ENCODE peak calls at places on chromosomes 1 and 21, in eight cellular contexts. One of them, this sample, is unnamed.

GRCh38 chr1:101704895-101705294 is 291.8 kb downstream of the OLFM3 start:
- DNase-seq in H9: no peak
- DNase-seq in PC-9: no peak
- DNase-seq in K562: no peak
- DNase-seq in body of pancreas: no peak
- DNase-seq in HCT116: no peak
- DNase-seq in heart right ventricle: no peak
- DNase-seq in fibroblast of lung: no peak
- DNase-seq in this sample: no peak

GRCh38 chr1:234708700-234709395 is 98.9 kb upstream of the IRF2BP2 start:
- DNase-seq in H9: no peak
- DNase-seq in PC-9: no peak
- DNase-seq in fibroblast of lung: no peak
- DNase-seq in heart right ventricle: no peak
- DNase-seq in HCT116: no peak
- DNase-seq in K562: no peak
- DNase-seq in body of pancreas: no peak
- DNase-seq in this sample: no peak

GRCh38 chr1:38997034-38997900 is 6.2 kb downstream of the AKIRIN1 start:
- DNase-seq in HCT116: no peak
- DNase-seq in H9: no peak
- DNase-seq in heart right ventricle: no peak
- DNase-seq in PC-9: no peak
- DNase-seq in K562: no peak
- DNase-seq in body of pancreas: no peak
- DNase-seq in fibroblast of lung: peak
- DNase-seq in this sample: no peak

GRCh38 chr1:116497660-116498059 is 73.2 kb downstream of the CD58 start:
- DNase-seq in heart right ventricle: no peak
- DNase-seq in fibroblast of lung: peak
- DNase-seq in PC-9: no peak
- DNase-seq in body of pancreas: no peak
- DNase-seq in H9: no peak
- DNase-seq in K562: peak
- DNase-seq in HCT116: no peak
- DNase-seq in this sample: no peak

GRCh38 chr1:5770981-5771765 is 221.1 kb downstream of the NPHP4 start:
- DNase-seq in PC-9: no peak
- DNase-seq in H9: no peak
- DNase-seq in heart right ventricle: no peak
- DNase-seq in body of pancreas: peak
- DNase-seq in fibroblast of lung: no peak
- DNase-seq in HCT116: no peak
- DNase-seq in K562: no peak
- DNase-seq in this sample: no peak

GRCh38 chr21:29979043-29979442 is 39.2 kb upstream of the GRIK1 start:
- DNase-seq in K562: no peak
- DNase-seq in PC-9: no peak
- DNase-seq in fibroblast of lung: no peak
- DNase-seq in H9: no peak
- DNase-seq in HCT116: no peak
- DNase-seq in heart right ventricle: no peak
- DNase-seq in body of pancreas: no peak
- DNase-seq in this sample: no peak

GRCh38 chr1:61152066-61152465 is 69.7 kb downstream of the NFIA start:
- DNase-seq in H9: no peak
- DNase-seq in body of pancreas: no peak
- DNase-seq in PC-9: no peak
- DNase-seq in HCT116: no peak
- DNase-seq in K562: no peak
- DNase-seq in fibroblast of lung: no peak
- DNase-seq in heart right ventricle: no peak
- DNase-seq in this sample: no peak

GRCh38 chr21:35138665-35139381 is 89.7 kb upstream of the RUNX1 start:
- DNase-seq in HCT116: peak
- DNase-seq in H9: no peak
- DNase-seq in PC-9: peak
- DNase-seq in heart right ventricle: no peak
- DNase-seq in body of pancreas: no peak
- DNase-seq in fibroblast of lung: peak
- DNase-seq in K562: peak
- DNase-seq in this sample: peak

GRCh38 chr1:186574951-186575747 is 105.1 kb downstream of the PTGS2 start:
- DNase-seq in K562: no peak
- DNase-seq in fibroblast of lung: no peak
- DNase-seq in PC-9: no peak
- DNase-seq in HCT116: no peak
- DNase-seq in body of pancreas: no peak
- DNase-seq in heart right ventricle: no peak
- DNase-seq in H9: no peak
- DNase-seq in this sample: no peak

GRCh38 chr1:186722711-186723309 is 42.6 kb upstream of the PTGS2 start:
- DNase-seq in fibroblast of lung: peak
- DNase-seq in body of pancreas: no peak
- DNase-seq in H9: no peak
- DNase-seq in K562: peak
- DNase-seq in heart right ventricle: no peak
- DNase-seq in HCT116: peak
- DNase-seq in PC-9: peak
- DNase-seq in this sample: peak

GRCh38 chr1:82901118-82901517 is 1097.8 kb downstream of the TTLL7 start:
- DNase-seq in K562: no peak
- DNase-seq in HCT116: no peak
- DNase-seq in body of pancreas: no peak
- DNase-seq in PC-9: no peak
- DNase-seq in H9: no peak
- DNase-seq in heart right ventricle: no peak
- DNase-seq in fibroblast of lung: no peak
- DNase-seq in this sample: no peak

GRCh38 chr21:38498057-38498833 is at the start of gene ERG:
- DNase-seq in PC-9: no peak
- DNase-seq in K562: no peak
- DNase-seq in H9: no peak
- DNase-seq in HCT116: no peak
- DNase-seq in fibroblast of lung: no peak
- DNase-seq in body of pancreas: no peak
- DNase-seq in heart right ventricle: peak
- DNase-seq in this sample: no peak

GRCh38 chr1:229199261-229199850 is 71.6 kb upstream of the RAB4A start:
- DNase-seq in K562: peak
- DNase-seq in heart right ventricle: no peak
- DNase-seq in body of pancreas: peak
- DNase-seq in fibroblast of lung: no peak
- DNase-seq in PC-9: peak
- DNase-seq in HCT116: no peak
- DNase-seq in H9: no peak
- DNase-seq in this sample: no peak

GRCh38 chr1:29736582-29737188 is 500.4 kb downstream of the PTPRU start:
- DNase-seq in K562: peak
- DNase-seq in HCT116: no peak
- DNase-seq in fibroblast of lung: peak
- DNase-seq in heart right ventricle: no peak
- DNase-seq in body of pancreas: peak
- DNase-seq in PC-9: peak
- DNase-seq in H9: peak
- DNase-seq in this sample: peak

GRCh38 chr1:228358039-228358763 is 48.4 kb downstream of the TRIM11 start:
- DNase-seq in PC-9: no peak
- DNase-seq in heart right ventricle: peak
- DNase-seq in body of pancreas: no peak
- DNase-seq in K562: no peak
- DNase-seq in fibroblast of lung: no peak
- DNase-seq in HCT116: no peak
- DNase-seq in H9: no peak
- DNase-seq in this sample: no peak

GRCh38 chr1:56590520-56591011 is 11.2 kb upstream of the PLPP3 start:
- DNase-seq in K562: no peak
- DNase-seq in HCT116: no peak
- DNase-seq in H9: no peak
- DNase-seq in heart right ventricle: no peak
- DNase-seq in PC-9: peak
- DNase-seq in fibroblast of lung: peak
- DNase-seq in body of pancreas: no peak
- DNase-seq in this sample: no peak

GRCh38 chr1:12305377-12305776 is 75.5 kb downstream of the VPS13D start:
- DNase-seq in heart right ventricle: no peak
- DNase-seq in HCT116: no peak
- DNase-seq in PC-9: no peak
- DNase-seq in H9: no peak
- DNase-seq in fibroblast of lung: peak
- DNase-seq in body of pancreas: no peak
- DNase-seq in K562: no peak
- DNase-seq in this sample: no peak

GRCh38 chr21:34613679-34614442 is 1.1 kb downstream of the RCAN1 start:
- DNase-seq in fibroblast of lung: no peak
- DNase-seq in K562: peak
- DNase-seq in PC-9: no peak
- DNase-seq in H9: no peak
- DNase-seq in HCT116: no peak
- DNase-seq in heart right ventricle: no peak
- DNase-seq in body of pancreas: peak
- DNase-seq in this sample: peak

GRCh38 chr21:26709090-26709489 is 136.0 kb upstream of the CYYR1 start:
- DNase-seq in fibroblast of lung: no peak
- DNase-seq in body of pancreas: no peak
- DNase-seq in heart right ventricle: no peak
- DNase-seq in PC-9: no peak
- DNase-seq in H9: no peak
- DNase-seq in K562: no peak
- DNase-seq in HCT116: no peak
- DNase-seq in this sample: peak

GRCh38 chr1:64962447-64962846 is 3.9 kb downstream of the JAK1 start:
- DNase-seq in HCT116: no peak
- DNase-seq in heart right ventricle: no peak
- DNase-seq in PC-9: no peak
- DNase-seq in K562: no peak
- DNase-seq in fibroblast of lung: no peak
- DNase-seq in H9: no peak
- DNase-seq in body of pancreas: peak
- DNase-seq in this sample: no peak

GRCh38 chr21:42539342-42539741 is 25.7 kb downstream of the SLC37A1 start:
- DNase-seq in H9: no peak
- DNase-seq in heart right ventricle: no peak
- DNase-seq in body of pancreas: no peak
- DNase-seq in K562: no peak
- DNase-seq in PC-9: no peak
- DNase-seq in fibroblast of lung: no peak
- DNase-seq in HCT116: no peak
- DNase-seq in this sample: no peak

GRCh38 chr1:116075981-116076380 is 35.2 kb upstream of the MAB21L3 start:
- DNase-seq in heart right ventricle: no peak
- DNase-seq in body of pancreas: no peak
- DNase-seq in K562: no peak
- DNase-seq in H9: no peak
- DNase-seq in fibroblast of lung: no peak
- DNase-seq in PC-9: no peak
- DNase-seq in HCT116: peak
- DNase-seq in this sample: peak

GRCh38 chr1:243332440-243332839 is 76.6 kb downstream of the SDCCAG8 start:
- DNase-seq in fibroblast of lung: no peak
- DNase-seq in K562: no peak
- DNase-seq in H9: no peak
- DNase-seq in heart right ventricle: no peak
- DNase-seq in HCT116: no peak
- DNase-seq in body of pancreas: no peak
- DNase-seq in PC-9: no peak
- DNase-seq in this sample: no peak
- H3K27ac ChIP-seq in fibroblast of lung: no peak
- H3K27ac ChIP-seq in K562: no peak
- H3K27ac ChIP-seq in H9: no peak
- H3K27ac ChIP-seq in heart right ventricle: no peak
- H3K27ac ChIP-seq in HCT116: no peak
- H3K27ac ChIP-seq in body of pancreas: no peak
- H3K27ac ChIP-seq in PC-9: no peak
- H3K27ac ChIP-seq in this sample: no peak

DNA sequence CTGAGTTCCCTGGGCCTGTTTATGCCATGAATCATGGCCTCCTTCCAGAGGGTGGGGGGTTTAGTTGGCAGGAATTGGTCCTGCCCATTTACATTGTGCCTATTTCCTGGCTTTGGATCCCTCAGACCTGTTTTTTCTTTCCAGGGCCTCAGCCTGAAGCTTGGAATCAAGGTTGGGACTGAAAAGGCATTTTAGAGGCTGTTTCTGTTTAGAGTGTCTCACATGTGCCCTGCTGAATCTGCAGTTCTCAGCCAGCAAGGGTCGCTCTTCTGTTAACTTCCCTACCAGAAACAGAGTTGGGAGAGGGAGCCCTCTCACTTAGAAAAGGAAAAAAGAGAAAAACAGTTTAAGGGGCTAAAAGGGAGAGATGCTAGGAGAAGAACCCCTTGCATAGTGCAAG is 191.1 kb downstream of the PTPRC start:
- DNase-seq in K562: peak
- DNase-seq in fibroblast of lung: peak
- DNase-seq in PC-9: no peak
- DNase-seq in H9: peak
- DNase-seq in HCT116: no peak
- DNase-seq in heart right ventricle: no peak
- DNase-seq in body of pancreas: no peak
- DNase-seq in this sample: no peak
- TF ChIP-seq CTCF in K562: no peak
- TF ChIP-seq CTCF in fibroblast of lung: peak
- TF ChIP-seq CTCF in PC-9: no peak
- TF ChIP-seq CTCF in H9: peak
- TF ChIP-seq CTCF in HCT116: peak
- TF ChIP-seq CTCF in heart right ventricle: no peak
- TF ChIP-seq CTCF in body of pancreas: no peak
- TF ChIP-seq CTCF in this sample: no peak

DNA sequence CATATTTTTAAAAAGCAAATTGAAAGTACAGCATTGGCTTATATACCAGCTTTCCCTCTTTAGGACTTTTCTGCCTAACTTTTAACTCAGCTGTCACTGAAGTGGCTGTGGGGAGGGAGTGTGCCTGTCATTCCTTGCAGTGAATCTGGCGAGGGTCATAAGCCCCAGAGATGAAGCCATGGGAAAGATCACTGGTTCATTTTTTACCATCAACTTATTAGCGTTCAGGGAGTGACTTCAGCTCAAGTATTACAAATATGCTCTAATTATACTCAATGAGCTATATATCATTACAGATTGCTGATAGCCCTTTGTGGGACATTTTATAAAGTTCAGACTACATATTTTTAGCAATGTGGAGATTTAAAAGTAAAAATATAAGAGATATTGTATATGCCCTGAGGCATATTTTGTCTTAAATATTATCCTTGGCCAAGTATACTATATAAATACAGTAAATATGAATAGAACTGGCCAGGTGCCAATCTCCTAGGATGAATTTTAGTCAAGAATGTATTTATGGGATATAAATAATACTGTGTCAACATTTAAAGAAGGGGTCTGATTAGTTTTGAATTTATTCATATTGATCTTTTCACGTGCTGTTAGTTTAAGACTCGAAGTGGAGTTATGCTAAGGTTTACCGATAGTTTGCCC is 4.4 kb downstream of the TGFB2 start:
- DNase-seq in fibroblast of lung: no peak
- DNase-seq in heart right ventricle: no peak
- DNase-seq in K562: no peak
- DNase-seq in HCT116: no peak
- DNase-seq in H9: no peak
- DNase-seq in body of pancreas: no peak
- DNase-seq in PC-9: no peak
- DNase-seq in this sample: no peak
- H3K27ac ChIP-seq in fibroblast of lung: no peak
- H3K27ac ChIP-seq in heart right ventricle: no peak
- H3K27ac ChIP-seq in K562: no peak
- H3K27ac ChIP-seq in HCT116: no peak
- H3K27ac ChIP-seq in H9: no peak
- H3K27ac ChIP-seq in body of pancreas: no peak
- H3K27ac ChIP-seq in PC-9: peak
- H3K27ac ChIP-seq in this sample: no peak

GRCh38 chr1:114333670-114334069 is 177.3 kb downstream of the TRIM33 start:
- DNase-seq in body of pancreas: no peak
- DNase-seq in PC-9: no peak
- DNase-seq in fibroblast of lung: no peak
- DNase-seq in H9: no peak
- DNase-seq in K562: no peak
- DNase-seq in HCT116: no peak
- DNase-seq in heart right ventricle: no peak
- DNase-seq in this sample: no peak
- TF ChIP-seq CTCF in body of pancreas: no peak
- TF ChIP-seq CTCF in PC-9: no peak
- TF ChIP-seq CTCF in fibroblast of lung: no peak
- TF ChIP-seq CTCF in H9: no peak
- TF ChIP-seq CTCF in K562: no peak
- TF ChIP-seq CTCF in HCT116: no peak
- TF ChIP-seq CTCF in heart right ventricle: no peak
- TF ChIP-seq CTCF in this sample: no peak

This sample was measured in RWPE1.